ENCODE peak calls at places on chromosomes 16 and 17, in ten cellular contexts. One of them, this sample, is unnamed.
A peak's percentile ranks its signal among the peaks of the same experiment; 100 is the strongest.

GRCh38 chr17:56009795-56010715 is 143.2 kb upstream of the ANKFN1 start:
- DNase-seq in T-helper 1 cell: no peak
- DNase-seq in HCEC 1CT: peak; percentile 43
- DNase-seq in pons: no peak
- DNase-seq in NCI-H510A: peak; percentile 58
- DNase-seq in brain microvascular endothelial cell: no peak
- DNase-seq in BJ: no peak
- DNase-seq in stimulated activated CD8-positive, alpha-beta memory T cell treated with anti-CD3 and anti-CD28 coated beads, Interleukin-7, amount 100 ng/mL, for 1 hour: no peak
- DNase-seq in activated T-cell treated with anti-CD3 and anti-CD28 coated beads, Interleukin-2, amount 50 U/mL, for 72 hours: peak; percentile 22
- DNase-seq in occipital lobe: no peak
- DNase-seq in this sample: no peak

GRCh38 chr16:11560701-11561439 is 25.8 kb downstream of the LITAF start:
- DNase-seq in T-helper 1 cell: peak; percentile 34
- DNase-seq in HCEC 1CT: no peak
- DNase-seq in pons: no peak
- DNase-seq in NCI-H510A: no peak
- DNase-seq in brain microvascular endothelial cell: no peak
- DNase-seq in BJ: peak; percentile 54
- DNase-seq in stimulated activated CD8-positive, alpha-beta memory T cell treated with anti-CD3 and anti-CD28 coated beads, Interleukin-7, amount 100 ng/mL, for 1 hour: peak; percentile 38
- DNase-seq in activated T-cell treated with anti-CD3 and anti-CD28 coated beads, Interleukin-2, amount 50 U/mL, for 72 hours: peak; percentile 66
- DNase-seq in occipital lobe: no peak
- DNase-seq in this sample: no peak

GRCh38 chr16:16138034-16138635 is 85.2 kb downstream of the ABCC6 start:
- DNase-seq in T-helper 1 cell: no peak
- DNase-seq in HCEC 1CT: no peak
- DNase-seq in pons: no peak
- DNase-seq in NCI-H510A: no peak
- DNase-seq in brain microvascular endothelial cell: no peak
- DNase-seq in BJ: no peak
- DNase-seq in stimulated activated CD8-positive, alpha-beta memory T cell treated with anti-CD3 and anti-CD28 coated beads, Interleukin-7, amount 100 ng/mL, for 1 hour: no peak
- DNase-seq in activated T-cell treated with anti-CD3 and anti-CD28 coated beads, Interleukin-2, amount 50 U/mL, for 72 hours: no peak
- DNase-seq in occipital lobe: no peak
- DNase-seq in this sample: peak; percentile 35

GRCh38 chr16:11024333-11025053 is 80.1 kb downstream of the CLEC16A start:
- DNase-seq in T-helper 1 cell: no peak
- DNase-seq in HCEC 1CT: no peak
- DNase-seq in pons: no peak
- DNase-seq in NCI-H510A: no peak
- DNase-seq in brain microvascular endothelial cell: no peak
- DNase-seq in BJ: no peak
- DNase-seq in stimulated activated CD8-positive, alpha-beta memory T cell treated with anti-CD3 and anti-CD28 coated beads, Interleukin-7, amount 100 ng/mL, for 1 hour: no peak
- DNase-seq in activated T-cell treated with anti-CD3 and anti-CD28 coated beads, Interleukin-2, amount 50 U/mL, for 72 hours: peak; percentile 41
- DNase-seq in occipital lobe: no peak
- DNase-seq in this sample: no peak

GRCh38 chr16:86775401-86775985 is 197.1 kb downstream of the FOXL1 start:
- DNase-seq in T-helper 1 cell: no peak
- DNase-seq in HCEC 1CT: no peak
- DNase-seq in pons: no peak
- DNase-seq in NCI-H510A: no peak
- DNase-seq in brain microvascular endothelial cell: no peak
- DNase-seq in BJ: no peak
- DNase-seq in stimulated activated CD8-positive, alpha-beta memory T cell treated with anti-CD3 and anti-CD28 coated beads, Interleukin-7, amount 100 ng/mL, for 1 hour: no peak
- DNase-seq in activated T-cell treated with anti-CD3 and anti-CD28 coated beads, Interleukin-2, amount 50 U/mL, for 72 hours: no peak
- DNase-seq in occipital lobe: no peak
- DNase-seq in this sample: no peak

GRCh38 chr16:57191056-57191536 is 5.0 kb downstream of the RSPRY1 start:
- DNase-seq in T-helper 1 cell: no peak
- DNase-seq in HCEC 1CT: peak; percentile 92
- DNase-seq in pons: no peak
- DNase-seq in NCI-H510A: no peak
- DNase-seq in brain microvascular endothelial cell: peak; percentile 15
- DNase-seq in BJ: peak; percentile 44
- DNase-seq in stimulated activated CD8-positive, alpha-beta memory T cell treated with anti-CD3 and anti-CD28 coated beads, Interleukin-7, amount 100 ng/mL, for 1 hour: no peak
- DNase-seq in activated T-cell treated with anti-CD3 and anti-CD28 coated beads, Interleukin-2, amount 50 U/mL, for 72 hours: no peak
- DNase-seq in occipital lobe: no peak
- DNase-seq in this sample: no peak

GRCh38 chr17:31095239-31096105 is 695 bp downstream of the NF1 start:
- DNase-seq in T-helper 1 cell: peak; percentile 15
- DNase-seq in HCEC 1CT: peak; percentile 17
- DNase-seq in pons: peak; percentile 64
- DNase-seq in NCI-H510A: peak; percentile 81
- DNase-seq in brain microvascular endothelial cell: no peak
- DNase-seq in BJ: no peak
- DNase-seq in stimulated activated CD8-positive, alpha-beta memory T cell treated with anti-CD3 and anti-CD28 coated beads, Interleukin-7, amount 100 ng/mL, for 1 hour: no peak
- DNase-seq in activated T-cell treated with anti-CD3 and anti-CD28 coated beads, Interleukin-2, amount 50 U/mL, for 72 hours: peak; percentile 28
- DNase-seq in occipital lobe: no peak
- DNase-seq in this sample: peak; percentile 89

GRCh38 chr17:45299311-45299710 is 17.5 kb downstream of the MAP3K14 start:
- DNase-seq in T-helper 1 cell: no peak
- DNase-seq in HCEC 1CT: no peak
- DNase-seq in pons: peak; percentile 68
- DNase-seq in NCI-H510A: no peak
- DNase-seq in brain microvascular endothelial cell: no peak
- DNase-seq in BJ: no peak
- DNase-seq in stimulated activated CD8-positive, alpha-beta memory T cell treated with anti-CD3 and anti-CD28 coated beads, Interleukin-7, amount 100 ng/mL, for 1 hour: no peak
- DNase-seq in activated T-cell treated with anti-CD3 and anti-CD28 coated beads, Interleukin-2, amount 50 U/mL, for 72 hours: no peak
- DNase-seq in occipital lobe: no peak
- DNase-seq in this sample: peak; percentile 18

GRCh38 chr16:62190426-62190825 is 154.2 kb upstream of the CDH8 start:
- DNase-seq in T-helper 1 cell: no peak
- DNase-seq in HCEC 1CT: no peak
- DNase-seq in pons: peak; percentile 52
- DNase-seq in NCI-H510A: no peak
- DNase-seq in brain microvascular endothelial cell: no peak
- DNase-seq in BJ: no peak
- DNase-seq in stimulated activated CD8-positive, alpha-beta memory T cell treated with anti-CD3 and anti-CD28 coated beads, Interleukin-7, amount 100 ng/mL, for 1 hour: no peak
- DNase-seq in activated T-cell treated with anti-CD3 and anti-CD28 coated beads, Interleukin-2, amount 50 U/mL, for 72 hours: no peak
- DNase-seq in occipital lobe: no peak
- DNase-seq in this sample: no peak

GRCh38 chr17:81917565-81918332 is at the start of gene SIRT7:
- DNase-seq in T-helper 1 cell: peak; percentile 74
- DNase-seq in HCEC 1CT: peak; percentile 66
- DNase-seq in pons: peak; percentile 73
- DNase-seq in NCI-H510A: peak; percentile 72
- DNase-seq in brain microvascular endothelial cell: no peak
- DNase-seq in BJ: no peak
- DNase-seq in stimulated activated CD8-positive, alpha-beta memory T cell treated with anti-CD3 and anti-CD28 coated beads, Interleukin-7, amount 100 ng/mL, for 1 hour: peak; percentile 68
- DNase-seq in activated T-cell treated with anti-CD3 and anti-CD28 coated beads, Interleukin-2, amount 50 U/mL, for 72 hours: peak; percentile 82
- DNase-seq in occipital lobe: peak; percentile 75
- DNase-seq in this sample: peak; percentile 75